ENCODE peak calls at places on chromosomes 16 and 17, in six cellular contexts. One of them, this sample, is unnamed.

GRCh38 chr17:38674749-38675615 is at the start of gene EPOP:
- DNase-seq in tibial nerve: peak; percentile 54
- DNase-seq in glutamatergic neuron: peak; percentile 83
- DNase-seq in GM13977: peak; percentile 96
- DNase-seq in colonic mucosa: peak; percentile 87
- DNase-seq in H9: peak; percentile 92
- DNase-seq in this sample: peak; percentile 76

GRCh38 chr16:3486506-3487215 is 8.6 kb downstream of the C16orf90 start:
- DNase-seq in H9: no peak
- DNase-seq in colonic mucosa: no peak
- DNase-seq in GM13977: no peak
- DNase-seq in glutamatergic neuron: no peak
- DNase-seq in tibial nerve: no peak
- DNase-seq in this sample: no peak

GRCh38 chr17:31269597-31269996 is 27.4 kb downstream of the OMG start:
- DNase-seq in colonic mucosa: no peak
- DNase-seq in GM13977: no peak
- DNase-seq in H9: peak; percentile 65
- DNase-seq in glutamatergic neuron: no peak
- DNase-seq in tibial nerve: no peak
- DNase-seq in this sample: peak; percentile 89

GRCh38 chr17:59763861-59764260 is 56.4 kb downstream of the VMP1 start:
- DNase-seq in colonic mucosa: no peak
- DNase-seq in GM13977: no peak
- DNase-seq in tibial nerve: no peak
- DNase-seq in H9: no peak
- DNase-seq in glutamatergic neuron: no peak
- DNase-seq in this sample: peak; percentile 96

GRCh38 chr16:1635070-1635469 is 22.9 kb downstream of the CRAMP1 start:
- DNase-seq in colonic mucosa: no peak
- DNase-seq in H9: no peak
- DNase-seq in glutamatergic neuron: no peak
- DNase-seq in tibial nerve: no peak
- DNase-seq in GM13977: no peak
- DNase-seq in this sample: no peak

GRCh38 chr16:88719267-88719932 is 13.1 kb downstream of the CTU2 start:
- DNase-seq in GM13977: no peak
- DNase-seq in H9: no peak
- DNase-seq in tibial nerve: no peak
- DNase-seq in colonic mucosa: no peak
- DNase-seq in glutamatergic neuron: no peak
- DNase-seq in this sample: no peak

GRCh38 chr16:72921620-72922019 is 126.3 kb downstream of the ZFHX3 start:
- DNase-seq in H9: no peak
- DNase-seq in colonic mucosa: no peak
- DNase-seq in tibial nerve: no peak
- DNase-seq in GM13977: no peak
- DNase-seq in glutamatergic neuron: no peak
- DNase-seq in this sample: peak; percentile 81

GRCh38 chr16:2180461-2180860 is 15.9 kb downstream of the CASKIN1 start:
- DNase-seq in glutamatergic neuron: no peak
- DNase-seq in GM13977: no peak
- DNase-seq in colonic mucosa: no peak
- DNase-seq in tibial nerve: no peak
- DNase-seq in H9: no peak
- DNase-seq in this sample: no peak

GRCh38 chr16:56856876-56857447 is 8.0 kb upstream of the SLC12A3 start:
- DNase-seq in GM13977: no peak
- DNase-seq in colonic mucosa: no peak
- DNase-seq in H9: no peak
- DNase-seq in glutamatergic neuron: no peak
- DNase-seq in tibial nerve: no peak
- DNase-seq in this sample: no peak

GRCh38 chr16:89090182-89090630 is 3.4 kb upstream of the ACSF3 start:
- DNase-seq in tibial nerve: no peak
- DNase-seq in H9: no peak
- DNase-seq in GM13977: no peak
- DNase-seq in colonic mucosa: no peak
- DNase-seq in glutamatergic neuron: no peak
- DNase-seq in this sample: no peak

GRCh38 chr17:72984145-72984924 is 108.2 kb downstream of the SLC39A11 start:
- DNase-seq in tibial nerve: no peak
- DNase-seq in glutamatergic neuron: no peak
- DNase-seq in H9: no peak
- DNase-seq in colonic mucosa: no peak
- DNase-seq in GM13977: no peak
- DNase-seq in this sample: peak; percentile 97

GRCh38 chr17:8963017-8963416 is 2.5 kb downstream of the PIK3R5 start:
- DNase-seq in tibial nerve: no peak
- DNase-seq in glutamatergic neuron: no peak
- DNase-seq in H9: no peak
- DNase-seq in colonic mucosa: no peak
- DNase-seq in GM13977: no peak
- DNase-seq in this sample: no peak

GRCh38 chr16:718389-718788 is 2.6 kb upstream of the ANTKMT start:
- DNase-seq in colonic mucosa: no peak
- DNase-seq in GM13977: no peak
- DNase-seq in tibial nerve: no peak
- DNase-seq in glutamatergic neuron: no peak
- DNase-seq in H9: no peak
- DNase-seq in this sample: no peak

GRCh38 chr17:58452738-58453137 is 35.4 kb upstream of the RNF43 start:
- DNase-seq in H9: no peak
- DNase-seq in GM13977: no peak
- DNase-seq in colonic mucosa: no peak
- DNase-seq in glutamatergic neuron: no peak
- DNase-seq in tibial nerve: no peak
- DNase-seq in this sample: peak; percentile 18

GRCh38 chr17:82592751-82593589 is 55.3 kb downstream of the WDR45B start:
- DNase-seq in H9: peak; percentile 82
- DNase-seq in glutamatergic neuron: peak; percentile 39
- DNase-seq in colonic mucosa: peak; percentile 84
- DNase-seq in tibial nerve: no peak
- DNase-seq in GM13977: no peak
- DNase-seq in this sample: peak; percentile 81

GRCh38 chr16:48892884-48893283 is 282.9 kb upstream of the N4BP1 start:
- DNase-seq in colonic mucosa: no peak
- DNase-seq in H9: no peak
- DNase-seq in tibial nerve: no peak
- DNase-seq in glutamatergic neuron: no peak
- DNase-seq in GM13977: no peak
- DNase-seq in this sample: no peak

GRCh38 chr16:85423631-85424030 is 189.5 kb upstream of the GSE1 start:
- DNase-seq in GM13977: no peak
- DNase-seq in glutamatergic neuron: peak; percentile 15
- DNase-seq in colonic mucosa: no peak
- DNase-seq in H9: no peak
- DNase-seq in tibial nerve: no peak
- DNase-seq in this sample: no peak

GRCh38 chr16:68685685-68686478 is 40.8 kb downstream of the CDH3 start:
- DNase-seq in colonic mucosa: no peak
- DNase-seq in tibial nerve: no peak
- DNase-seq in H9: no peak
- DNase-seq in GM13977: no peak
- DNase-seq in glutamatergic neuron: no peak
- DNase-seq in this sample: no peak

GRCh38 chr17:73956595-73957465 is 246.6 kb upstream of the RPL38 start:
- DNase-seq in colonic mucosa: peak; percentile 74
- DNase-seq in tibial nerve: no peak
- DNase-seq in glutamatergic neuron: peak; percentile 68
- DNase-seq in H9: peak; percentile 95
- DNase-seq in GM13977: peak; percentile 82
- DNase-seq in this sample: peak; percentile 18

GRCh38 chr16:2473999-2474876 is 689 bp upstream of the TBC1D24 start:
- DNase-seq in colonic mucosa: peak; percentile 58
- DNase-seq in GM13977: peak; percentile 87
- DNase-seq in H9: peak; percentile 64
- DNase-seq in tibial nerve: no peak
- DNase-seq in glutamatergic neuron: peak; percentile 63
- DNase-seq in this sample: peak; percentile 38

GRCh38 chr16:77738706-77739105 is 16.4 kb downstream of the NUDT7 start:
- DNase-seq in colonic mucosa: no peak
- DNase-seq in GM13977: no peak
- DNase-seq in glutamatergic neuron: no peak
- DNase-seq in H9: no peak
- DNase-seq in tibial nerve: no peak
- DNase-seq in this sample: no peak

GRCh38 chr16:88078111-88078775 is 127.0 kb downstream of the BANP start:
- DNase-seq in GM13977: no peak
- DNase-seq in glutamatergic neuron: peak; percentile 12
- DNase-seq in H9: no peak
- DNase-seq in tibial nerve: no peak
- DNase-seq in colonic mucosa: no peak
- DNase-seq in this sample: no peak

GRCh38 chr16:67801889-67802288 is 4.5 kb downstream of the RANBP10 start:
- DNase-seq in tibial nerve: no peak
- DNase-seq in GM13977: no peak
- DNase-seq in H9: no peak
- DNase-seq in glutamatergic neuron: no peak
- DNase-seq in colonic mucosa: no peak
- DNase-seq in this sample: no peak

GRCh38 chr16:68416057-68417046 is 32.0 kb downstream of the SMPD3 start:
- DNase-seq in colonic mucosa: peak; percentile 84
- DNase-seq in GM13977: no peak
- DNase-seq in glutamatergic neuron: no peak
- DNase-seq in tibial nerve: no peak
- DNase-seq in H9: no peak
- DNase-seq in this sample: no peak

GRCh38 chr17:75153854-75154194 is 488 bp downstream of the JPT1 start:
- DNase-seq in glutamatergic neuron: peak; percentile 54
- DNase-seq in H9: no peak
- DNase-seq in colonic mucosa: no peak
- DNase-seq in tibial nerve: no peak
- DNase-seq in GM13977: peak; percentile 54
- DNase-seq in this sample: no peak

GRCh38 chr17:2701161-2701995 is 10.2 kb downstream of the CLUH start:
- DNase-seq in tibial nerve: peak; percentile 11
- DNase-seq in glutamatergic neuron: peak; percentile 19
- DNase-seq in colonic mucosa: no peak
- DNase-seq in GM13977: peak; percentile 21
- DNase-seq in H9: peak; percentile 32
- DNase-seq in this sample: no peak

GRCh38 chr17:46782250-46782953 is 36.1 kb downstream of the WNT3 start:
- DNase-seq in glutamatergic neuron: no peak
- DNase-seq in tibial nerve: no peak
- DNase-seq in colonic mucosa: peak; percentile 36
- DNase-seq in GM13977: peak; percentile 63
- DNase-seq in H9: peak; percentile 80
- DNase-seq in this sample: peak; percentile 58
- TF ChIP-seq CTCF in glutamatergic neuron: no peak
- TF ChIP-seq CTCF in tibial nerve: no peak
- TF ChIP-seq CTCF in colonic mucosa: peak; percentile 54
- TF ChIP-seq CTCF in GM13977: peak; percentile 75
- TF ChIP-seq CTCF in H9: peak; percentile 80
- TF ChIP-seq CTCF in this sample: peak; percentile 79

GRCh38 chr17:28978016-28978415 is 26.7 kb upstream of the PHF12 start:
- DNase-seq in colonic mucosa: no peak
- DNase-seq in H9: no peak
- DNase-seq in glutamatergic neuron: no peak
- DNase-seq in GM13977: no peak
- DNase-seq in tibial nerve: no peak
- DNase-seq in this sample: no peak

GRCh38 chr17:28973414-28973813 is 22.1 kb upstream of the PHF12 start:
- DNase-seq in tibial nerve: no peak
- DNase-seq in glutamatergic neuron: no peak
- DNase-seq in H9: no peak
- DNase-seq in colonic mucosa: no peak
- DNase-seq in GM13977: no peak
- DNase-seq in this sample: peak; percentile 69

GRCh38 chr17:28975031-28975430 is 23.7 kb upstream of the PHF12 start:
- DNase-seq in tibial nerve: no peak
- DNase-seq in GM13977: no peak
- DNase-seq in colonic mucosa: no peak
- DNase-seq in H9: no peak
- DNase-seq in glutamatergic neuron: no peak
- DNase-seq in this sample: no peak

GRCh38 chr17:28974451-28974850 is 23.1 kb upstream of the PHF12 start:
- DNase-seq in tibial nerve: no peak
- DNase-seq in GM13977: no peak
- DNase-seq in glutamatergic neuron: no peak
- DNase-seq in H9: no peak
- DNase-seq in colonic mucosa: no peak
- DNase-seq in this sample: no peak

DNA sequence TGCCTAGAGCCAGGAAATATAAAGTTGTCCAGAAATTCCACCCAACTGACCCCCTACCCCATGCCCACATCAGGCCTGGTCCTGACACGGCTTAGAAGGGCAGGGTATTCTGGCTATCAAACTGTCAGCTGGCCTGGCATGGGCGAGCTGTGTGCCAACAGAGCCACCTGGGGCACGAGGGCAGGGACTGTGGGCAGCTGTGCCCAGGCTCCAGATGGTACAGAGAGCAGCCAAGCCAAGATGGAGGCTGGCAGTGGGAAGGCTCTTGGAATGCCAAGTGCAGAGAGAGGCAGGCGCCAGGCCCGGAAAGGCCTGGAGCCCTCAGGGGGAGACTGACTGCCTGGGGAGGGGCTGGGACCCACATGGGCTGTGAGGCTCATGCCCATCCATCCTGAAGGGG is 24.3 kb upstream of the PHF12 start:
- DNase-seq in tibial nerve: no peak
- DNase-seq in GM13977: no peak
- DNase-seq in H9: no peak
- DNase-seq in glutamatergic neuron: no peak
- DNase-seq in colonic mucosa: no peak
- DNase-seq in this sample: no peak
- TF ChIP-seq CTCF in tibial nerve: no peak
- TF ChIP-seq CTCF in GM13977: no peak
- TF ChIP-seq CTCF in H9: no peak
- TF ChIP-seq CTCF in glutamatergic neuron: no peak
- TF ChIP-seq CTCF in colonic mucosa: no peak
- TF ChIP-seq CTCF in this sample: no peak

GRCh38 chr16:13236308-13236707 is 334.9 kb downstream of the SHISA9 start:
- DNase-seq in tibial nerve: no peak
- DNase-seq in glutamatergic neuron: no peak
- DNase-seq in GM13977: no peak
- DNase-seq in H9: no peak
- DNase-seq in colonic mucosa: no peak
- DNase-seq in this sample: no peak
- TF ChIP-seq CTCF in tibial nerve: no peak
- TF ChIP-seq CTCF in glutamatergic neuron: no peak
- TF ChIP-seq CTCF in GM13977: no peak
- TF ChIP-seq CTCF in H9: no peak
- TF ChIP-seq CTCF in colonic mucosa: no peak
- TF ChIP-seq CTCF in this sample: no peak

DNA sequence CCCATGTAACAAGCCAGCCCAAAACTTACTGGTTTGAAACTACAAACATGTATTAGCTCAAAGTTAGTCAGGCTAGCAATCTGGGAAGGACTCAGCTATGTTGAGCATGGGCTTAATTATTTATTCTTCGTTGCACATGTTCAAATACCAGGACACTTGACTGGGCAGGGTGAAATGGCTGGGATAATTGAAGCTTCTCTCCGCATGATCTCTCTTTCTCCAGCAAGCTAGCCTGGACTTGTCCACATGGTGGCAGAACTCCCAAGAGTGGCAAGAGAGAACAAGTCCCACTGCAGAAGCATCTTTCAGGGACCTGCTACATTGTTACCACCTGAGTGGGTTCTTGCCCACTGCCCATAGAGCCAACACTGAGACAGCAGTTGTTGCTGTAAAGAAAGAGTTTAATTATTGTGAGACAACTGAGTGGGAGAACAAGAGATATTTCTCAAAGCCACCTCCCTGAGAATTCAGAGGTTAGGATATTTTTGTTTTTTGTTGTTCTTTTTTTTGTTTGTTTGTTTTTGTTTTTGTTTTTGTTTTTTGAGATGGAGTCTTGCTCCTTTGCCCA is 16.8 kb upstream of the ATF7IP2 start:
- DNase-seq in glutamatergic neuron: no peak
- DNase-seq in GM13977: no peak
- DNase-seq in colonic mucosa: no peak
- DNase-seq in H9: peak; percentile 28
- DNase-seq in tibial nerve: no peak
- DNase-seq in this sample: peak; percentile 20
- TF ChIP-seq CTCF in glutamatergic neuron: no peak
- TF ChIP-seq CTCF in GM13977: no peak
- TF ChIP-seq CTCF in colonic mucosa: no peak
- TF ChIP-seq CTCF in H9: peak; percentile 48
- TF ChIP-seq CTCF in tibial nerve: no peak
- TF ChIP-seq CTCF in this sample: peak; percentile 40

This sample was measured in choroid plexus epithelial cell.